ENCODE peak calls at places on chromosome 3, in six cellular contexts. D, R, O, T, X and H are unnamed samples.

GRCh38 chr3:56795097-56795806 is 6.5 kb downstream of the ARHGEF3 start:
- DNase-seq in D (peak; percentile 69), R (peak; percentile 35), O (no peak), T (no peak), X (no peak), H (no peak)

GRCh38 chr3:187066228-187066995 is 72.9 kb downstream of the RPL39L start:
- DNase-seq in D (peak; percentile 49), R (peak; percentile 20), O (peak; percentile 38), T (no peak), X (peak; percentile 53), H (no peak)

GRCh38 chr3:24505678-24506560 is 11.3 kb upstream of the THRB start:
- DNase-seq in D (peak; percentile 44), R (no peak), O (no peak), T (no peak), X (peak; percentile 50), H (no peak)

GRCh38 chr3:121654493-121655385 is 6.0 kb downstream of the HCLS1 start:
- DNase-seq in D (no peak), R (no peak), O (peak; percentile 9), T (no peak), X (no peak), H (no peak)

GRCh38 chr3:4809970-4810369 is 169.3 kb upstream of the BHLHE40 start:
- DNase-seq in D (no peak), R (no peak), O (no peak), T (no peak), X (no peak), H (no peak)

GRCh38 chr3:27105904-27106303 is 263.3 kb downstream of the NEK10 start:
- DNase-seq in D (no peak), R (peak; percentile 5), O (no peak), T (no peak), X (no peak), H (no peak)

GRCh38 chr3:127762077-127762786 is 60.1 kb downstream of the MGLL start:
- DNase-seq in D (no peak), R (no peak), O (no peak), T (peak; percentile 67), X (no peak), H (no peak)

GRCh38 chr3:169659858-169660614 is 3.5 kb downstream of the MECOM start:
- DNase-seq in D (no peak), R (peak; percentile 19), O (no peak), T (peak; percentile 51), X (no peak), H (no peak)

GRCh38 chr3:57127849-57128566 is 37.1 kb downstream of the IL17RD start:
- DNase-seq in D (peak; percentile 14), R (peak; percentile 75), O (no peak), T (no peak), X (peak; percentile 94), H (no peak)

GRCh38 chr3:4584537-4585249 is 91.5 kb downstream of the ITPR1 start:
- DNase-seq in D (peak; percentile 76), R (peak; percentile 23), O (peak; percentile 21), T (no peak), X (no peak), H (no peak)

GRCh38 chr3:52547143-52547542 is 10.7 kb downstream of the UQCC5 start:
- DNase-seq in D (no peak), R (no peak), O (no peak), T (no peak), X (no peak), H (no peak)

GRCh38 chr3:22176911-22177310 is 425.9 kb upstream of the ZNF385D start:
- DNase-seq in D (no peak), R (no peak), O (no peak), T (no peak), X (no peak), H (no peak)

GRCh38 chr3:193933451-193933850 is 202.5 kb upstream of the HES1 start:
- DNase-seq in D (no peak), R (no peak), O (no peak), T (no peak), X (no peak), H (no peak)

GRCh38 chr3:88810455-88810854 is 297.0 kb upstream of the EPHA3 start:
- DNase-seq in D (peak; percentile 67), R (peak; percentile 63), O (no peak), T (no peak), X (no peak), H (no peak)

GRCh38 chr3:132253262-132253878 is 63.8 kb upstream of the ACP3 start:
- DNase-seq in D (peak; percentile 87), R (peak; percentile 78), O (peak; percentile 2), T (no peak), X (peak; percentile 53), H (peak; percentile 41)

GRCh38 chr3:141385386-141386079 is 17.2 kb downstream of the ZBTB38 start:
- DNase-seq in D (no peak), R (peak; percentile 35), O (no peak), T (no peak), X (no peak), H (no peak)
- H3K4me3 ChIP-seq in D (peak overlapping the region; percentile 9), R (peak overlapping the region; percentile 2), O (peak overlapping the region; percentile 17), T (peak overlapping the region; percentile 35), X (no peak overlapping the region), H (peak overlapping the region; percentile 68)

GRCh38 chr3:71721721-71722157 is 3.5 kb downstream of the EIF4E3 start:
- DNase-seq in D (no peak), R (no peak), O (no peak), T (no peak), X (no peak), H (no peak)

GRCh38 chr3:71721002-71721401 is 4.2 kb downstream of the EIF4E3 start:
- DNase-seq in D (no peak), R (no peak), O (no peak), T (no peak), X (no peak), H (no peak)

GRCh38 chr3:71724171-71724453 is 1.1 kb downstream of the EIF4E3 start:
- DNase-seq in D (no peak), R (no peak), O (no peak), T (no peak), X (no peak), H (no peak)

GRCh38 chr3:71723452-71724170 is 1.6 kb downstream of the EIF4E3 start:
- DNase-seq in D (no peak), R (no peak), O (peak; percentile 65), T (no peak), X (no peak), H (no peak)

GRCh38 chr3:71722693-71723092 is 2.5 kb downstream of the EIF4E3 start:
- DNase-seq in D (no peak), R (no peak), O (no peak), T (no peak), X (no peak), H (no peak)
- H3K4me3 ChIP-seq in D (no peak overlapping the region), R (no peak overlapping the region), O (peak overlapping the region; percentile 60), T (no peak overlapping the region), X (no peak overlapping the region), H (no peak overlapping the region)

GRCh38 chr3:112579232-112579631 is 17.4 kb downstream of the SLC35A5 start:
- DNase-seq in D (no peak), R (no peak), O (no peak), T (no peak), X (no peak), H (no peak)

GRCh38 chr3:112579697-112580096 is 17.9 kb downstream of the SLC35A5 start:
- DNase-seq in D (peak; percentile 87), R (peak; percentile 56), O (no peak), T (no peak), X (no peak), H (no peak)

GRCh38 chr3:112583105-112583504 is 21.3 kb downstream of the SLC35A5 start:
- DNase-seq in D (no peak), R (no peak), O (no peak), T (no peak), X (no peak), H (no peak)

GRCh38 chr3:112585782-112586181 is 23.9 kb downstream of the SLC35A5 start:
- DNase-seq in D (no peak), R (no peak), O (no peak), T (no peak), X (no peak), H (no peak)

DNA sequence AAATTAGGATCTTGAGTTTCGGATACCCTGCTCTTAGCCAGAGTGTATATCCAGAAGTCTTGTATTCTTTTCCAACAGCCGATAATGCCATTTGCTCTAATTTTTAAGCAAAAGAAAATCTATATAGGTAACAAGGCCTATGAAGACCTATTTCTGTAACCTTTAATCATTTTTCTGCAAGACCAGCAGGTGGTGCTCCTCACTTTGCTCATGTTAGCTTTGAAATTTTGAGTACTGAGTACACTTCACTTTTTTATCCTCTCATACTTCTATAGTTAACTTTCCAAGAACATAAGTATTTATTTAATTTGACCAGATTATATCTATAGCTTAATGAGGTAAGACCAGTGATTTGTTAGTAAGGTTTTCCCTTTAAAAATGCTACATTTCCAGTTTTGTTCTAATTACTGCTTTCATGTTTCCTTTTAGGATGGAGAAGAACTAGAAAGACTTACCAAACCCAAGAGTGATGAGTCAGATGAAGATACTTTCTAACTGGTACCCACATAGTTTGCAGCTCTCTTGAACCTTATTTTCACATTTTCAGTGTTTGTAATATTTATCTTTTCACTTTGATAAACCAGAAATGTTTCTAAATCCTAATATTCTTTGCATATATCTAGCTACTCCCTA is 20.5 kb downstream of the SLC35A5 start:
- DNase-seq in D (peak; percentile 87), R (peak; percentile 84), O (peak; percentile 26), T (no peak), X (no peak), H (peak; percentile 55)
- H3K4me3 ChIP-seq in D (no peak overlapping the region), R (no peak overlapping the region), O (no peak overlapping the region), T (no peak overlapping the region), X (no peak overlapping the region), H (no peak overlapping the region)

DNA sequence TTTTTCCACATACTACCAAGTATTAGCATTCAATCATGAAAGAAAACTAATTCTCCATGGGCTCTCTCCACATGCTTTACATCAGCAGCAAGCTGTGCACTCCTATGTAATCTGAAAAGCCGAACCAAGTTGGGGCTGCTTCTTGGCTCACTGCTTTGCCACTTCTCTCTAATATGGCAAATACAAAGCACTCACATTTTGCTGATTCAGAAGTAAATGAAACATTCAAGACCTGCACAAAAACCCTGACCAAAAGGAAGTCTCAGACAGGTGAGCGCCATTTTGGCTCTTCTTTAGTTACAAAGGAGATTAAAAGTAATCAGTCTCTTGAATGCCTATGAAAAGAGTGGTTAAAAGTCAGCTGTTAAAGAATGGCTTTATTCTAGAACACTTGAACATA is 915.2 kb downstream of the FHIT start:
- DNase-seq in D (no peak), R (no peak), O (no peak), T (no peak), X (no peak), H (no peak)
- H3K4me3 ChIP-seq in D (no peak overlapping the region), R (no peak overlapping the region), O (no peak overlapping the region), T (no peak overlapping the region), X (no peak overlapping the region), H (no peak overlapping the region)

DNA sequence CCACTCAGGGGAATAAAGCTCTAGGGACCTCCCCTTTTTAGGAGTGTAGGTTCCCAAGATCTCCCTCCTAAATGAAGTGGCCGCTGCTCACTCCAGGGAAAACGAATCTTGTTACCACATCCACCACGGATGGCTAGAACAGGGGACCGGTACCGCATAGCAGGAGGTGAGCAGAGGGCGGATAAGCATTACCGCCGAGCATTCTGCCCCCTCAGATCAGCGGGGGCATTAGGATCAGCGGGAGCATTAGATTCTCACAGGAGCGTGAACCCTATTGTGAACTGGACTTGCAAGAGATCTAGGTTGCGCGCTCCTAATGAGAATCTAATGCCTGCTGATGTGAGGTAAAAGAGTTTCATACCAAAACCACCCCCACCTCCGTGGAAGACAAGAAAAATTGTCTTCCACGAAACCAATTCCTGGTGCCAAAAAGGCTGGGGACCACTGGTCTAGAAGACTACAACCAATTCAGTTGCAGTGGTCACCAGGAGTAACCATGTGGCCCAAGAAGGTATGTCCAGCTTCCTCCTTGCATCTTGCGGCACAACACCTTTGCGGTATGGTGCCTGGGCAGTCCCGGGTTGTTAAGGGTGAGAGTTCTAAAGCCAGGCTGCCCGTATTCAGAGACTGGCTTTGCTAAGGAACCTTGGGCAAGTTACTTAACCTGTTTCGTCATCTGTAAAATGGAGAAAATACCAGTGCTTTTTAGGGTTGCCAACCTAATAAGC is 1.1 kb upstream of the SS18L2 start:
- DNase-seq in D (no peak), R (no peak), O (no peak), T (no peak), X (no peak), H (no peak)
- H3K4me3 ChIP-seq in D (no peak overlapping the region), R (no peak overlapping the region), O (peak overlapping the region; percentile 54), T (peak overlapping the region; percentile 80), X (peak overlapping the region; percentile 75), H (no peak overlapping the region)